ENCODE peak calls at places on chromosomes 2 and 18, in eight cellular contexts. One of them, this sample, is unnamed.

GRCh38 chr2:36404754-36405153 is 49.2 kb downstream of the CRIM1 start:
- DNase-seq in NCI-H2081: no peak
- DNase-seq in T-helper 9 cell: no peak
- DNase-seq in CD8-positive, alpha-beta T cell: no peak
- DNase-seq in Daoy: no peak
- DNase-seq in chondrocyte: no peak
- DNase-seq in NCI-H524 treated with DMSO at 0.1 percent for 48 hours: no peak
- DNase-seq in HAP-1: no peak
- DNase-seq in this sample: no peak

GRCh38 chr2:75071766-75072165 is 113.3 kb downstream of the POLE4 start:
- DNase-seq in NCI-H2081: no peak
- DNase-seq in T-helper 9 cell: no peak
- DNase-seq in CD8-positive, alpha-beta T cell: no peak
- DNase-seq in Daoy: no peak
- DNase-seq in chondrocyte: no peak
- DNase-seq in NCI-H524 treated with DMSO at 0.1 percent for 48 hours: no peak
- DNase-seq in HAP-1: no peak
- DNase-seq in this sample: no peak

GRCh38 chr18:75783816-75784215 is 356.3 kb upstream of the SMIM21 start:
- DNase-seq in NCI-H2081: no peak
- DNase-seq in T-helper 9 cell: no peak
- DNase-seq in CD8-positive, alpha-beta T cell: no peak
- DNase-seq in Daoy: no peak
- DNase-seq in chondrocyte: no peak
- DNase-seq in NCI-H524 treated with DMSO at 0.1 percent for 48 hours: peak; percentile 51
- DNase-seq in HAP-1: no peak
- DNase-seq in this sample: no peak

GRCh38 chr18:59848002-59848401 is 51.8 kb upstream of the PMAIP1 start:
- DNase-seq in NCI-H2081: no peak
- DNase-seq in T-helper 9 cell: no peak
- DNase-seq in CD8-positive, alpha-beta T cell: no peak
- DNase-seq in Daoy: no peak
- DNase-seq in chondrocyte: no peak
- DNase-seq in NCI-H524 treated with DMSO at 0.1 percent for 48 hours: no peak
- DNase-seq in HAP-1: no peak
- DNase-seq in this sample: no peak

GRCh38 chr2:101725515-101726192 is 28.1 kb downstream of the MAP4K4 start:
- DNase-seq in NCI-H2081: no peak
- DNase-seq in T-helper 9 cell: no peak
- DNase-seq in CD8-positive, alpha-beta T cell: no peak
- DNase-seq in Daoy: no peak
- DNase-seq in chondrocyte: no peak
- DNase-seq in NCI-H524 treated with DMSO at 0.1 percent for 48 hours: no peak
- DNase-seq in HAP-1: no peak
- DNase-seq in this sample: no peak

GRCh38 chr2:39991298-39991697 is 212.2 kb upstream of the THUMPD2 start:
- DNase-seq in NCI-H2081: no peak
- DNase-seq in T-helper 9 cell: no peak
- DNase-seq in CD8-positive, alpha-beta T cell: no peak
- DNase-seq in Daoy: no peak
- DNase-seq in chondrocyte: no peak
- DNase-seq in NCI-H524 treated with DMSO at 0.1 percent for 48 hours: no peak
- DNase-seq in HAP-1: peak; percentile 92
- DNase-seq in this sample: no peak

GRCh38 chr2:112772322-112772721 is 7.9 kb upstream of the CKAP2L start:
- DNase-seq in NCI-H2081: no peak
- DNase-seq in T-helper 9 cell: no peak
- DNase-seq in CD8-positive, alpha-beta T cell: no peak
- DNase-seq in Daoy: no peak
- DNase-seq in chondrocyte: no peak
- DNase-seq in NCI-H524 treated with DMSO at 0.1 percent for 48 hours: no peak
- DNase-seq in HAP-1: no peak
- DNase-seq in this sample: no peak

GRCh38 chr2:42510191-42510929 is 16.6 kb upstream of the KCNG3 start:
- DNase-seq in NCI-H2081: no peak
- DNase-seq in T-helper 9 cell: no peak
- DNase-seq in CD8-positive, alpha-beta T cell: no peak
- DNase-seq in Daoy: peak; percentile 58
- DNase-seq in chondrocyte: no peak
- DNase-seq in NCI-H524 treated with DMSO at 0.1 percent for 48 hours: no peak
- DNase-seq in HAP-1: no peak
- DNase-seq in this sample: no peak

GRCh38 chr2:214856116-214856515 is 46.6 kb upstream of the BARD1 start:
- DNase-seq in NCI-H2081: no peak
- DNase-seq in T-helper 9 cell: no peak
- DNase-seq in CD8-positive, alpha-beta T cell: no peak
- DNase-seq in Daoy: no peak
- DNase-seq in chondrocyte: no peak
- DNase-seq in NCI-H524 treated with DMSO at 0.1 percent for 48 hours: no peak
- DNase-seq in HAP-1: no peak
- DNase-seq in this sample: no peak

GRCh38 chr2:218217366-218218309 is 649 bp downstream of the ARPC2 start:
- DNase-seq in NCI-H2081: no peak
- DNase-seq in T-helper 9 cell: peak; percentile 58
- DNase-seq in CD8-positive, alpha-beta T cell: peak; percentile 76
- DNase-seq in Daoy: peak; percentile 57
- DNase-seq in chondrocyte: no peak
- DNase-seq in NCI-H524 treated with DMSO at 0.1 percent for 48 hours: no peak
- DNase-seq in HAP-1: peak; percentile 36
- DNase-seq in this sample: peak; percentile 95

GRCh38 chr18:57230861-57231260 is 84.0 kb downstream of the BOD1L2 start:
- DNase-seq in NCI-H2081: no peak
- DNase-seq in T-helper 9 cell: no peak
- DNase-seq in CD8-positive, alpha-beta T cell: no peak
- DNase-seq in Daoy: no peak
- DNase-seq in chondrocyte: no peak
- DNase-seq in NCI-H524 treated with DMSO at 0.1 percent for 48 hours: no peak
- DNase-seq in HAP-1: no peak
- DNase-seq in this sample: no peak

GRCh38 chr2:101479328-101479727 is 4.4 kb upstream of the RFX8 start:
- DNase-seq in NCI-H2081: no peak
- DNase-seq in T-helper 9 cell: no peak
- DNase-seq in CD8-positive, alpha-beta T cell: no peak
- DNase-seq in Daoy: no peak
- DNase-seq in chondrocyte: no peak
- DNase-seq in NCI-H524 treated with DMSO at 0.1 percent for 48 hours: peak; percentile 13
- DNase-seq in HAP-1: peak; percentile 61
- DNase-seq in this sample: no peak

GRCh38 chr2:218234487-218234886 is 17.5 kb downstream of the ARPC2 start:
- DNase-seq in NCI-H2081: no peak
- DNase-seq in T-helper 9 cell: no peak
- DNase-seq in CD8-positive, alpha-beta T cell: no peak
- DNase-seq in Daoy: no peak
- DNase-seq in chondrocyte: no peak
- DNase-seq in NCI-H524 treated with DMSO at 0.1 percent for 48 hours: no peak
- DNase-seq in HAP-1: no peak
- DNase-seq in this sample: no peak

GRCh38 chr2:215825709-215826108 is 187.6 kb downstream of the MREG start:
- DNase-seq in NCI-H2081: no peak
- DNase-seq in T-helper 9 cell: no peak
- DNase-seq in CD8-positive, alpha-beta T cell: no peak
- DNase-seq in Daoy: no peak
- DNase-seq in chondrocyte: no peak
- DNase-seq in NCI-H524 treated with DMSO at 0.1 percent for 48 hours: no peak
- DNase-seq in HAP-1: no peak
- DNase-seq in this sample: no peak

GRCh38 chr2:98757904-98758421 is 27.0 kb upstream of the MGAT4A start:
- DNase-seq in NCI-H2081: no peak
- DNase-seq in T-helper 9 cell: peak; percentile 51
- DNase-seq in CD8-positive, alpha-beta T cell: peak; percentile 75
- DNase-seq in Daoy: peak; percentile 87
- DNase-seq in chondrocyte: no peak
- DNase-seq in NCI-H524 treated with DMSO at 0.1 percent for 48 hours: no peak
- DNase-seq in HAP-1: no peak
- DNase-seq in this sample: peak; percentile 82

GRCh38 chr2:56680971-56681631 is 497.3 kb downstream of the CCDC85A start:
- DNase-seq in NCI-H2081: no peak
- DNase-seq in T-helper 9 cell: no peak
- DNase-seq in CD8-positive, alpha-beta T cell: no peak
- DNase-seq in Daoy: peak; percentile 36
- DNase-seq in chondrocyte: no peak
- DNase-seq in NCI-H524 treated with DMSO at 0.1 percent for 48 hours: no peak
- DNase-seq in HAP-1: no peak
- DNase-seq in this sample: no peak

GRCh38 chr18:11728247-11728646 is 39.2 kb downstream of the GNAL start:
- DNase-seq in NCI-H2081: no peak
- DNase-seq in T-helper 9 cell: no peak
- DNase-seq in CD8-positive, alpha-beta T cell: no peak
- DNase-seq in Daoy: peak; percentile 14
- DNase-seq in chondrocyte: no peak
- DNase-seq in NCI-H524 treated with DMSO at 0.1 percent for 48 hours: no peak
- DNase-seq in HAP-1: no peak
- DNase-seq in this sample: no peak

GRCh38 chr2:111667001-111667400 is 217.0 kb downstream of the ANAPC1 start:
- DNase-seq in NCI-H2081: no peak
- DNase-seq in T-helper 9 cell: no peak
- DNase-seq in CD8-positive, alpha-beta T cell: no peak
- DNase-seq in Daoy: no peak
- DNase-seq in chondrocyte: no peak
- DNase-seq in NCI-H524 treated with DMSO at 0.1 percent for 48 hours: no peak
- DNase-seq in HAP-1: no peak
- DNase-seq in this sample: no peak

GRCh38 chr2:176088937-176089842 is 3.3 kb upstream of the HOXD13 start:
- DNase-seq in NCI-H2081: no peak
- DNase-seq in T-helper 9 cell: no peak
- DNase-seq in CD8-positive, alpha-beta T cell: no peak
- DNase-seq in Daoy: no peak
- DNase-seq in chondrocyte: no peak
- DNase-seq in NCI-H524 treated with DMSO at 0.1 percent for 48 hours: no peak
- DNase-seq in HAP-1: no peak
- DNase-seq in this sample: no peak

GRCh38 chr2:159608108-159608507 is 8.2 kb downstream of the BAZ2B start:
- DNase-seq in NCI-H2081: no peak
- DNase-seq in T-helper 9 cell: no peak
- DNase-seq in CD8-positive, alpha-beta T cell: no peak
- DNase-seq in Daoy: no peak
- DNase-seq in chondrocyte: no peak
- DNase-seq in NCI-H524 treated with DMSO at 0.1 percent for 48 hours: no peak
- DNase-seq in HAP-1: no peak
- DNase-seq in this sample: no peak

GRCh38 chr2:124755386-124755785 is 730.3 kb downstream of the CNTNAP5 start:
- DNase-seq in NCI-H2081: no peak
- DNase-seq in T-helper 9 cell: no peak
- DNase-seq in CD8-positive, alpha-beta T cell: no peak
- DNase-seq in Daoy: no peak
- DNase-seq in chondrocyte: no peak
- DNase-seq in NCI-H524 treated with DMSO at 0.1 percent for 48 hours: no peak
- DNase-seq in HAP-1: no peak
- DNase-seq in this sample: no peak

GRCh38 chr18:22314406-22314805 is 103.3 kb downstream of the CTAGE1 start:
- DNase-seq in NCI-H2081: no peak
- DNase-seq in T-helper 9 cell: no peak
- DNase-seq in CD8-positive, alpha-beta T cell: no peak
- DNase-seq in Daoy: peak; percentile 67
- DNase-seq in chondrocyte: no peak
- DNase-seq in NCI-H524 treated with DMSO at 0.1 percent for 48 hours: no peak
- DNase-seq in HAP-1: no peak
- DNase-seq in this sample: no peak

GRCh38 chr2:105789745-105790466 is 45.2 kb downstream of the NCK2 start:
- DNase-seq in NCI-H2081: no peak
- DNase-seq in T-helper 9 cell: peak; percentile 46
- DNase-seq in CD8-positive, alpha-beta T cell: no peak
- DNase-seq in Daoy: peak; percentile 64
- DNase-seq in chondrocyte: no peak
- DNase-seq in NCI-H524 treated with DMSO at 0.1 percent for 48 hours: no peak
- DNase-seq in HAP-1: no peak
- DNase-seq in this sample: no peak

GRCh38 chr2:9815844-9816279 is 27.4 kb upstream of the TAF1B start:
- DNase-seq in NCI-H2081: no peak
- DNase-seq in T-helper 9 cell: no peak
- DNase-seq in CD8-positive, alpha-beta T cell: no peak
- DNase-seq in Daoy: no peak
- DNase-seq in chondrocyte: no peak
- DNase-seq in NCI-H524 treated with DMSO at 0.1 percent for 48 hours: no peak
- DNase-seq in HAP-1: no peak
- DNase-seq in this sample: no peak

GRCh38 chr2:162887902-162888301 is 49.3 kb upstream of the KCNH7 start:
- DNase-seq in NCI-H2081: no peak
- DNase-seq in T-helper 9 cell: no peak
- DNase-seq in CD8-positive, alpha-beta T cell: no peak
- DNase-seq in Daoy: no peak
- DNase-seq in chondrocyte: no peak
- DNase-seq in NCI-H524 treated with DMSO at 0.1 percent for 48 hours: no peak
- DNase-seq in HAP-1: no peak
- DNase-seq in this sample: no peak